ENCODE peak calls at places on chromosomes 5 and 9, in seven cellular contexts. D, E, R, X, C, G and V are unnamed samples.

GRCh38 chr5:121872846-121873245 is 21.2 kb downstream of the FTMT start:
- DNase-seq in D (no peak), E (no peak), R (no peak), X (no peak), C (no peak), G (no peak), V (no peak)

GRCh38 chr5:83011990-83012389 is 65.2 kb downstream of the TMEM167A start:
- DNase-seq in D (no peak), E (no peak), R (no peak), X (no peak), C (no peak), G (no peak), V (peak; percentile 57)

GRCh38 chr5:176642675-176643490 is 4.4 kb upstream of the TSPAN17 start:
- DNase-seq in D (no peak), E (no peak), R (no peak), X (peak; percentile 60), C (no peak), G (no peak), V (no peak)

GRCh38 chr9:108534741-108535140 is 321.0 kb downstream of the ACTL7B start:
- DNase-seq in D (no peak), E (peak; percentile 71), R (no peak), X (no peak), C (no peak), G (no peak), V (no peak)

GRCh38 chr9:97851450-97851883 is 1.6 kb upstream of the FOXE1 start:
- DNase-seq in D (no peak), E (no peak), R (no peak), X (no peak), C (no peak), G (no peak), V (no peak)

GRCh38 chr5:82332889-82333619 is 54.9 kb upstream of the RPS23 start:
- DNase-seq in D (no peak), E (peak; percentile 82), R (no peak), X (no peak), C (no peak), G (no peak), V (no peak)

GRCh38 chr9:69546265-69546664 is 125.9 kb downstream of the APBA1 start:
- DNase-seq in D (no peak), E (no peak), R (peak; percentile 64), X (no peak), C (no peak), G (no peak), V (no peak)

GRCh38 chr5:1374680-1375055 is 29.8 kb upstream of the CLPTM1L start:
- DNase-seq in D (no peak), E (peak; percentile 26), R (no peak), X (no peak), C (no peak), G (no peak), V (no peak)

GRCh38 chr9:125758986-125759811 is 12.0 kb downstream of the PBX3 start:
- DNase-seq in D (no peak), E (peak; percentile 23), R (no peak), X (peak; percentile 38), C (no peak), G (no peak), V (no peak)

GRCh38 chr9:115106001-115106400 is 12.0 kb downstream of the TNC start:
- DNase-seq in D (no peak), E (no peak), R (no peak), X (no peak), C (no peak), G (no peak), V (no peak)

GRCh38 chr5:176360894-176361436 is 599 bp downstream of the KIAA1191 start:
- DNase-seq in D (peak; percentile 24), E (peak; percentile 22), R (no peak), X (peak; percentile 44), C (no peak), G (no peak), V (no peak)

GRCh38 chr9:113302792-113303418 is at the start of gene RNF183:
- DNase-seq in D (no peak), E (no peak), R (no peak), X (no peak), C (no peak), G (no peak), V (no peak)

GRCh38 chr5:127656825-127657224 is 7.9 kb downstream of the CTXN3 start:
- DNase-seq in D (no peak), E (no peak), R (no peak), X (no peak), C (no peak), G (no peak), V (no peak)

GRCh38 chr5:141623197-141623596 is 4.4 kb upstream of the DIAPH1 start:
- DNase-seq in D (no peak), E (no peak), R (no peak), X (no peak), C (peak; percentile 54), G (no peak), V (peak; percentile 52)

GRCh38 chr5:124439609-124440008 is 306.8 kb downstream of the ZNF608 start:
- DNase-seq in D (no peak), E (no peak), R (no peak), X (no peak), C (no peak), G (no peak), V (no peak)

GRCh38 chr9:89116064-89116817 is 62.4 kb downstream of the SHC3 start:
- DNase-seq in D (no peak), E (peak; percentile 54), R (no peak), X (no peak), C (no peak), G (no peak), V (no peak)

GRCh38 chr5:133404724-133405123 is 207.6 kb downstream of the FSTL4 start:
- DNase-seq in D (no peak), E (no peak), R (no peak), X (no peak), C (peak; percentile 25), G (no peak), V (no peak)

GRCh38 chr9:96487949-96488348 is 38.0 kb downstream of the HABP4 start:
- DNase-seq in D (no peak), E (peak; percentile 16), R (no peak), X (no peak), C (no peak), G (no peak), V (no peak)

GRCh38 chr9:105248691-105249090 is 4.2 kb downstream of the SLC44A1 start:
- DNase-seq in D (no peak), E (no peak), R (no peak), X (no peak), C (no peak), G (no peak), V (no peak)

GRCh38 chr5:174175869-174176268 is 130.4 kb downstream of the NSG2 start:
- DNase-seq in D (no peak), E (no peak), R (no peak), X (no peak), C (no peak), G (no peak), V (no peak)

GRCh38 chr5:112492291-112492690 is 73.2 kb upstream of the EPB41L4A start:
- DNase-seq in D (no peak), E (peak; percentile 58), R (peak; percentile 69), X (peak; percentile 69), C (peak; percentile 62), G (peak; percentile 45), V (peak; percentile 55)
- TF ChIP-seq CTCF in D (peak; percentile 61), E (peak; percentile 67), R (peak; percentile 42), X (peak; percentile 61), C (peak; percentile 41), G (peak; percentile 50), V (peak; percentile 49)

GRCh38 chr9:135135927-135136311 is 48.5 kb downstream of the OLFM1 start:
- DNase-seq in D (no peak), E (no peak), R (no peak), X (no peak), C (no peak), G (no peak), V (no peak)

GRCh38 chr9:135136991-135137390 is 49.5 kb downstream of the OLFM1 start:
- DNase-seq in D (no peak), E (no peak), R (no peak), X (no peak), C (no peak), G (no peak), V (no peak)

GRCh38 chr9:135134253-135135028 is 47.0 kb downstream of the OLFM1 start:
- DNase-seq in D (no peak), E (no peak), R (no peak), X (no peak), C (no peak), G (no peak), V (no peak)

GRCh38 chr9:135136481-135136880 is 49.0 kb downstream of the OLFM1 start:
- DNase-seq in D (no peak), E (no peak), R (no peak), X (no peak), C (no peak), G (no peak), V (no peak)

GRCh38 chr9:135135171-135135926 is 47.9 kb downstream of the OLFM1 start:
- DNase-seq in D (no peak), E (no peak), R (no peak), X (no peak), C (no peak), G (no peak), V (no peak)
- TF ChIP-seq CTCF in D (no peak), E (no peak), R (no peak), X (no peak), C (no peak), G (no peak), V (no peak)

DNA sequence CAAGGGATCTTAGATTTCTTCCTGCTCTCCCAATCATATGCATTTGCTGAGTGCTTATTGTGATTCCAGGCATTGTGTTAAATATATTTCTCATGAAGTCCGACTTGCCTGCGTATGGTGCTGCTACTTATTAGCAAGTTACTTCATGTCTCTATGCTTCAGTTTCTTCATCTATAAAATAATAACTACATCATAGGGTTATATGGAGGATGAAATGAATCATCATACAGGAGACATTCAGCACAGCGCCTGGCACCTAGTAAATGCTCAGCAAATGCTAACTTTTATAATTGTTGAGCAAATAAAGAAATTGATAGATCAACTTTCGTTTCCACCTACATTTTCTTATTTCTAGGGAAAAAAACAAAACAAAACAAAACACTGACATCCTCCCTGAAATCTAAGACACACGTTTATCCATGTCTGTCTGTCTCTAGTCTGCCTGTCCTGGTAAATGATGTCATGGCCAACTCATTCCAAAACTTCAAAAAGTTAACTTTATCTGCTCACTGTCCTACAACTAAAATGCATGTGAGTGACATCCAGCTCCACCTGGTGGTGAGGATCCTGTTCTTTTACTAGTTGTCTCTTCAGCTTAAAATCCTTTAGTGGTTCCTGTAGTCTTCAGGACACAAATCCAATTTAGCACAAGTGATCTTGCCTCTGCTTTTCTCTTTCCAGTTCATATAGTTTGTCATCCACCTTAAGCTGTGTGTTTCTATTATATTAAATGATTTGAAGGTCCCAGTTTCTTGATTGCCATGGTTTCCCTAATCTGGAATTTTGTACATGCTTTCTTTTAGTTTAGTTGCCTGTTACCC is 27.7 kb downstream of the PPP3R2 start:
- DNase-seq in D (no peak), E (peak; percentile 39), R (peak; percentile 31), X (no peak), C (peak; percentile 69), G (no peak), V (peak; percentile 12)
- TF ChIP-seq CTCF in D (peak; percentile 51), E (peak; percentile 42), R (no peak), X (no peak), C (peak; percentile 48), G (no peak), V (peak; percentile 50)

DNA sequence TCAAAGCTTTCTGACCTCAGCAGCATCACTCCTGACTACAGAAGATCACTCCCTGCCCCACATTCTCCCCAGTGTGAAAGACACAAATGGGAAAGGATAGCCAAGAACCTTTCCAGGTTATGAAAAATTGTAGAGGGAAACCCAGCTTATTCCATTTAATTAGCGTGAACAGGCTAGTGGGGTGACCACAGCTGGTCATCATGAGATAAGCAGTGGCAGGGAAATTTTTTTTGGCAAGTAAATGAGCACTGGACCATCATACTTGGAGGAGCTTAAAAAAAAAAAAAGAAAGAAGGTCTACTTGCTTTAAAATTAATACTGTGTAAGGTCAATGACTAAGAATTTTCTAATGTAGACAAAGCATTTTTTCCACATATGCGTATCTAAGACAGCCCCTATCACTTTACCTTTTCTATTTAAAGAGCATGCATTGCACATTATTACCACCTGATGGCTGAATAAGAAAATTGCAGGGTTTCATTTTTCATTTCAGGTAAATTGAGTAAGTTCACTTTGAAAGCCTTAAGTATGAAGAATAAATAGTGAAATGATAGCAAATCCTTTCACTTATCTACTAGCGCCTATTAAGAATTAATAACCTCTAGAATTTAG is 123.6 kb downstream of the ELAVL2 start:
- DNase-seq in D (no peak), E (no peak), R (no peak), X (no peak), C (no peak), G (no peak), V (no peak)
- TF ChIP-seq CTCF in D (no peak), E (no peak), R (no peak), X (no peak), C (no peak), G (no peak), V (no peak)